ENCODE peak calls at places on chromosome 4, in eight cellular contexts. I is DMS79; U is SJSA1; P is transverse colon; E is nephron progenitor cell; S is HCEC 1CT; D is posterior cingulate gyrus; B is stimulated activated CD4-positive, alpha-beta T cell treated with anti-CD3 and anti-CD28 coated beads, Interleukin-15, amount 100 ng/mL, for 1 hour. W is an unnamed sample.

GRCh38 chr4:83725076-83726074 is 189.5 kb downstream of the GPAT3 start:
- DNase-seq in B (no peak), U (no peak), P (no peak), I (no peak), E (no peak), D (no peak), S (no peak), W (no peak)

GRCh38 chr4:90127223-90127705 is at the start of gene CCSER1:
- DNase-seq in E (peak), B (no peak), I (peak), S (no peak), U (no peak), P (peak), D (peak), W (peak)

GRCh38 chr4:173528378-173529321 is 1.4 kb downstream of the HAND2 start:
- DNase-seq in S (peak), E (peak), P (no peak), I (no peak), D (no peak), U (no peak), B (no peak), W (no peak)

GRCh38 chr4:76801621-76802545 is 96.1 kb downstream of the SOWAHB start:
- DNase-seq in D (no peak), E (peak), I (no peak), U (no peak), P (no peak), S (no peak), B (no peak), W (no peak)

GRCh38 chr4:43987331-43987944 is 461.2 kb downstream of the KCTD8 start:
- DNase-seq in U (no peak), I (no peak), E (no peak), S (no peak), B (no peak), D (no peak), P (no peak), W (no peak)

GRCh38 chr4:107951551-107951950 is 20.2 kb downstream of the CYP2U1 start:
- DNase-seq in I (no peak), B (no peak), P (no peak), U (no peak), E (no peak), S (peak), D (no peak), W (no peak)

GRCh38 chr4:124684301-124684700 is 28.2 kb downstream of the ANKRD50 start:
- DNase-seq in E (no peak), I (no peak), P (no peak), B (no peak), U (no peak), S (no peak), D (no peak), W (no peak)

GRCh38 chr4:110636231-110636676 is 13.4 kb upstream of the PITX2 start:
- DNase-seq in P (no peak), I (no peak), S (no peak), D (no peak), E (no peak), U (no peak), B (no peak), W (no peak)

GRCh38 chr4:153151535-153152452 is 52.4 kb upstream of the TRIM2 start:
- DNase-seq in I (peak), S (no peak), E (peak), P (peak), D (peak), B (no peak), U (no peak), W (peak)

GRCh38 chr4:76752911-76753494 is 144.9 kb downstream of the SOWAHB start:
- DNase-seq in D (peak), S (peak), P (no peak), E (no peak), I (no peak), B (no peak), U (peak), W (no peak)

GRCh38 chr4:181845617-181846016 is 397.6 kb upstream of the TENM3 start:
- DNase-seq in S (no peak), U (no peak), B (no peak), I (no peak), P (no peak), D (no peak), E (no peak), W (no peak)

GRCh38 chr4:1395941-1396805 is 10.1 kb downstream of the NKX1-1 start:
- DNase-seq in D (no peak), U (no peak), P (no peak), I (no peak), B (no peak), E (peak), S (no peak), W (no peak)

GRCh38 chr4:169248645-169249044 is 22.1 kb downstream of the SH3RF1 start:
- DNase-seq in B (no peak), U (no peak), D (no peak), E (no peak), P (no peak), I (no peak), S (no peak), W (no peak)

GRCh38 chr4:170089743-170090666 is at the start of gene AADAT:
- DNase-seq in P (peak), E (peak), S (peak), B (no peak), D (peak), I (peak), U (peak), W (peak)